ENCODE peak calls at places on chromosomes 1 and 21, in five cellular contexts. One of them, this sample, is unnamed.

GRCh38 chr1:171245458-171246064 is 2.7 kb upstream of the FMO1 start:
- DNase-seq in tibial nerve: peak; percentile 52
- DNase-seq in adrenal gland: peak; percentile 52
- DNase-seq in H1: no peak
- DNase-seq in stomach: no peak
- DNase-seq in this sample: peak; percentile 35

GRCh38 chr1:37691497-37692077 is 729 bp upstream of the CDCA8 start:
- DNase-seq in H1: no peak
- DNase-seq in stomach: peak; percentile 59
- DNase-seq in adrenal gland: peak; percentile 47
- DNase-seq in tibial nerve: no peak
- DNase-seq in this sample: peak; percentile 16

GRCh38 chr1:205396972-205397616 is 24.8 kb downstream of the LEMD1 start:
- DNase-seq in H1: no peak
- DNase-seq in tibial nerve: no peak
- DNase-seq in adrenal gland: peak; percentile 33
- DNase-seq in stomach: no peak
- DNase-seq in this sample: no peak

GRCh38 chr21:16330340-16331319 is 600.8 kb downstream of the USP25 start:
- DNase-seq in stomach: no peak
- DNase-seq in adrenal gland: peak; percentile 32
- DNase-seq in tibial nerve: peak; percentile 88
- DNase-seq in H1: no peak
- DNase-seq in this sample: peak; percentile 67

GRCh38 chr1:223208164-223209075 is 65.4 kb upstream of the TLR5 start:
- DNase-seq in tibial nerve: no peak
- DNase-seq in stomach: no peak
- DNase-seq in H1: no peak
- DNase-seq in adrenal gland: no peak
- DNase-seq in this sample: no peak

GRCh38 chr1:224852901-224853568 is 76.4 kb upstream of the DNAH14 start:
- DNase-seq in tibial nerve: peak; percentile 9
- DNase-seq in stomach: no peak
- DNase-seq in adrenal gland: no peak
- DNase-seq in H1: no peak
- DNase-seq in this sample: no peak

GRCh38 chr21:44443891-44444285 is 11.4 kb upstream of the LRRC3 start:
- DNase-seq in adrenal gland: no peak
- DNase-seq in stomach: no peak
- DNase-seq in tibial nerve: no peak
- DNase-seq in H1: no peak
- DNase-seq in this sample: no peak

GRCh38 chr1:223001653-223002634 is 141.1 kb downstream of the TLR5 start:
- DNase-seq in adrenal gland: no peak
- DNase-seq in H1: no peak
- DNase-seq in stomach: no peak
- DNase-seq in tibial nerve: no peak
- DNase-seq in this sample: no peak

GRCh38 chr1:29708818-29709710 is 472.7 kb downstream of the PTPRU start:
- DNase-seq in H1: no peak
- DNase-seq in tibial nerve: no peak
- DNase-seq in adrenal gland: no peak
- DNase-seq in stomach: no peak
- DNase-seq in this sample: peak; percentile 20

GRCh38 chr1:22627331-22627730 is 9.1 kb upstream of the C1QA start:
- DNase-seq in adrenal gland: no peak
- DNase-seq in stomach: no peak
- DNase-seq in H1: no peak
- DNase-seq in tibial nerve: no peak
- DNase-seq in this sample: no peak
- H3K27me3 ChIP-seq in adrenal gland: peaks cover 16% of the 10 kb centered on the region
- H3K27me3 ChIP-seq in stomach: no peaks in the 10 kb centered on the region
- H3K27me3 ChIP-seq in H1: no peaks in the 10 kb centered on the region
- H3K27me3 ChIP-seq in tibial nerve: peaks cover 68% of the 10 kb centered on the region
- H3K27me3 ChIP-seq in this sample: peaks cover 8% of the 10 kb centered on the region

GRCh38 chr1:84297546-84298244 is 3.8 kb upstream of the SAMD13 start:
- DNase-seq in H1: no peak
- DNase-seq in adrenal gland: no peak
- DNase-seq in stomach: no peak
- DNase-seq in tibial nerve: no peak
- DNase-seq in this sample: no peak
- TF ChIP-seq POLR2A in H1: no peak
- TF ChIP-seq POLR2A in adrenal gland: no peak
- TF ChIP-seq POLR2A in stomach: no peak
- TF ChIP-seq POLR2A in tibial nerve: no peak
- TF ChIP-seq POLR2A in this sample: no peak

DNA sequence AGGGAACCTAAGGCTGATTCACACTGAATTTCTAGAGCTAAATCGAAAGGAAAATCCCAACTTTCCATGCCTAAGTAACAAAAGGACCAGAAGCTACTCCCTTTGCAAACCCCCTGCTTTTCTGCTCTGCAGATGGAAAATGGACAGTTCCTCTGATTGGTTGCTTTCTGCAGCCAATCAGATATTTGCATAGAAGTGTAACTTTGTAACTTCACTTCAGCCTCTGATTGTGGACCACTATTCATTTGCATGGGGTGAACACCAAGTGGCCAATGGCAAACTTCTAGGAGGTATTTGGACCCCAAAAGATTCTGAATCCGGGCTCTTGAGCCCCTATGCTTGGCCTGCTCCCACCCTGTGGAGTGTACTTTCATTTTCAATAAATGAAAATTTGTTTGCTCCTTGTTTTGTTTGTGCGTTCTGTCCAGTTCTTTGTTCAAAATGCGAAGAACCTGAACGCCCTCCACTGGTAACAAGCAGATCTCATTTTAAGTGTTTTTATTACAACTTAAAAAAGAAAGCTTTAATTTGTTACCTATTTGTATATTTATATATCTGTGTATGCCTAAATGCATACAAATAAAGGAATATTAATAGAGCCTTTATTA is 6.4 kb upstream of the GSTM4 start:
- DNase-seq in stomach: no peak
- DNase-seq in tibial nerve: no peak
- DNase-seq in H1: no peak
- DNase-seq in adrenal gland: no peak
- DNase-seq in this sample: no peak
- H3K27me3 ChIP-seq in stomach: no peaks in the 10 kb centered on the region
- H3K27me3 ChIP-seq in tibial nerve: no peaks in the 10 kb centered on the region
- H3K27me3 ChIP-seq in H1: peaks cover 2% of the 10 kb centered on the region
- H3K27me3 ChIP-seq in adrenal gland: no peaks in the 10 kb centered on the region
- H3K27me3 ChIP-seq in this sample: no peaks in the 10 kb centered on the region

GRCh38 chr21:42534361-42534900 is 20.8 kb downstream of the SLC37A1 start:
- DNase-seq in stomach: peak; percentile 26
- DNase-seq in tibial nerve: no peak
- DNase-seq in adrenal gland: peak; percentile 39
- DNase-seq in H1: no peak
- DNase-seq in this sample: no peak
- TF ChIP-seq POLR2A in stomach: no peak
- TF ChIP-seq POLR2A in tibial nerve: no peak
- TF ChIP-seq POLR2A in adrenal gland: peak; percentile 53
- TF ChIP-seq POLR2A in H1: no peak
- TF ChIP-seq POLR2A in this sample: no peak

GRCh38 chr1:1945782-1946393 is 26.8 kb upstream of the TMEM52 start:
- DNase-seq in stomach: no peak
- DNase-seq in adrenal gland: no peak
- DNase-seq in H1: no peak
- DNase-seq in tibial nerve: no peak
- DNase-seq in this sample: no peak
- H3K27me3 ChIP-seq in stomach: no peaks in the 10 kb centered on the region
- H3K27me3 ChIP-seq in adrenal gland: no peaks in the 10 kb centered on the region
- H3K27me3 ChIP-seq in H1: no peaks in the 10 kb centered on the region
- H3K27me3 ChIP-seq in tibial nerve: peaks cover 10% of the 10 kb centered on the region
- H3K27me3 ChIP-seq in this sample: no peaks in the 10 kb centered on the region